ENCODE peak calls at places on chromosomes 3 and 15, in four cellular contexts. T is AG09319, D is GM12865, X is left lung. F is an unnamed sample.

GRCh38 chr3:111968319-111969059 is 10.3 kb upstream of the ABHD10 start:
- DNase-seq in T (no peak), D (no peak), X (no peak), F (no peak)

GRCh38 chr3:184559336-184559735 is 2.2 kb upstream of the EPHB3 start:
- DNase-seq in D (no peak), T (no peak), X (peak), F (no peak)

GRCh38 chr3:17021614-17022013 is 136.9 kb downstream of the PLCL2 start:
- DNase-seq in D (no peak), T (no peak), X (no peak), F (no peak)

GRCh38 chr3:122514123-122515019 is at the start of gene KPNA1:
- DNase-seq in T (peak), X (peak), D (peak), F (peak)

GRCh38 chr3:50121416-50122032 is 32.8 kb downstream of the RBM5 start:
- DNase-seq in D (peak), T (peak), X (peak), F (peak)

GRCh38 chr3:12629560-12629959 is 34.4 kb downstream of the RAF1 start:
- DNase-seq in D (no peak), X (no peak), T (peak), F (no peak)

GRCh38 chr3:161914703-161915102 is 418.1 kb downstream of the OTOL1 start:
- DNase-seq in D (peak), X (no peak), T (peak), F (peak)

GRCh38 chr3:41853495-41853894 is 108.4 kb downstream of the ULK4 start:
- DNase-seq in D (peak), T (no peak), X (no peak), F (no peak)

GRCh38 chr15:100934166-100934565 is 15.0 kb downstream of the LRRK1 start:
- DNase-seq in D (no peak), X (no peak), T (no peak), F (no peak)

GRCh38 chr15:91950631-91951384 is 97.3 kb downstream of the SLCO3A1 start:
- DNase-seq in T (no peak), X (no peak), D (no peak), F (no peak)
- TF ChIP-seq CTCF in T (no peak), X (no peak), D (no peak), F (no peak)

GRCh38 chr15:32030795-32031194 is 480 bp downstream of the CHRNA7 start:
- DNase-seq in X (no peak), D (no peak), T (no peak), F (no peak)

GRCh38 chr15:32029409-32029861 is 880 bp upstream of the CHRNA7 start:
- DNase-seq in X (no peak), D (peak), T (no peak), F (peak)

GRCh38 chr15:32028921-32029320 is 1.4 kb upstream of the CHRNA7 start:
- DNase-seq in X (no peak), D (no peak), T (no peak), F (no peak)

GRCh38 chr15:32033186-32033890 is 3.0 kb downstream of the CHRNA7 start:
- DNase-seq in D (no peak), T (no peak), X (no peak), F (no peak)

DNA sequence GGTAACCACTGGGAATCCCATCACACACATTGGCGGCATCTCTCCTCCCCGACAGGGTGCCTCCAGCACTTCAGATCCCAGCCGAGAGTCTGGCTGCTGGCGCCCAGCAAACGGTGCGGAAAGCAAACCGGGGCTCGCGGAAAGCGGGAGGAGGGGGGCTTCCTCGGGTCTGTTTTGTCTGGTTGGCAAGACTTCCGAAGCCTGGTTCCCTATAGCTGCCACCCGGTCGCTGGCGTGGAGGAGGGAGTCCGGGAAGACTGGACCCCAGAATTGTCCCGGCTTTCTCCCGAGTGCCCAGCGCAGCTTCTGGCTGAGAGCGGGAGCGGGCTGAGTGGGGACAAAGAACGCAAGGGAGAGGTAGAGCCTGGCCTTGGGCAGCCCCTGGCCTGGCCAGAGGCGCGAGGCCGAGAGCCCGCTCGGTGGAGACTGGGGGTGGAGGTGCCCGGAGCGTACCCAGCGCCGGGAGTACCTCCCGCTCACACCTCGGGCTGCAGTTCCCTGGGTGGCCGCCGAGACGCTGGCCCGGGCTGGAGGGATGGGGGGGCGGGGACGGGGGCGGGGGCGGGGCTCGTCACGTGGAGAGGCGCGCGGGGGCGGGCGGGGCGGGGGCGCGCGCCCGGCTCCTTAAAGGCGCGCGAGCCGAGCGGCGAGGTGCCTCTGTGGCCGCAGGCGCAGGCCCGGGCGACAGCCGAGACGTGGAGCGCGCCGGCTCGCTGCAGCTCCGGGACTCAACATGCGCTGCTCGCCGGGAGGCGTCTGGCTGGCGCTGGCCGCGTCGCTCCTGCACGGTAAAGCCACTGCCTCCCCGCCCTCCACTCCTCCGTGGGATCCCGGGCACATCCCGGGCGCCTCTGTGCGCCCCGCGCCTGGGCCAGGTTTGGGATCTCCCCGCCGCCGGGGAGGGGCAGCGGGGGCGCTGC is at the start of gene CHRNA7:
- DNase-seq in D (peak), T (no peak), X (peak), F (peak)
- TF ChIP-seq CTCF in D (peak), T (no peak), X (peak), F (peak)

GRCh38 chr15:89359471-89360293 is 25.1 kb upstream of the POLG start:
- DNase-seq in X (no peak), T (no peak), D (no peak), F (no peak)

GRCh38 chr15:89360294-89360971 is 25.8 kb upstream of the POLG start:
- DNase-seq in T (no peak), D (no peak), X (no peak), F (no peak)

GRCh38 chr15:89358755-89359439 is 24.3 kb upstream of the POLG start:
- DNase-seq in T (peak), X (peak), D (peak), F (peak)

GRCh38 chr15:89356634-89357298 is 22.1 kb upstream of the POLG start:
- DNase-seq in T (no peak), X (no peak), D (no peak), F (no peak)

GRCh38 chr15:89358435-89358754 is 23.8 kb upstream of the POLG start:
- DNase-seq in D (no peak), X (no peak), T (no peak), F (no peak)
- TF ChIP-seq CTCF in D (no peak), X (no peak), T (no peak), F (no peak)

DNA sequence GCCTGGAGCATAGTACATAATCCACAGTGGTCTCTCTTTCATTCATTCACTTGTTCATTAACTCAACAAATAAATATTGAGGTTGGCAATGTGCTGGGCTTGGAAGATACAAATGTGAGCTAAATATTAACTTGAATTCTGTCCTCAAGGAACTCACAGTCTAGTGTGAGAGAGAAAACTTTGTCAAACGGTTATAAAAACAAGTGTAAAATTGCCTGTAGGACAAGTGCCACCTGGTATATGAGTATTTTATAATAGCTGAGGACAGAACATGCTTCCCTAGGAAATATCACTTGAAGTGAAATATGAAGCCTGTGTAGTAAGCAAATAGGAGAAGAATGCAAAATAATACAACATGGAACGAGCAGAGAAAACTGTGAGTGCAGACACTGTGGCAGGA is 173.1 kb upstream of the CMC1 start:
- DNase-seq in T (no peak), D (no peak), X (no peak), F (no peak)
- TF ChIP-seq CTCF in T (no peak), D (no peak), X (no peak), F (no peak)

DNA sequence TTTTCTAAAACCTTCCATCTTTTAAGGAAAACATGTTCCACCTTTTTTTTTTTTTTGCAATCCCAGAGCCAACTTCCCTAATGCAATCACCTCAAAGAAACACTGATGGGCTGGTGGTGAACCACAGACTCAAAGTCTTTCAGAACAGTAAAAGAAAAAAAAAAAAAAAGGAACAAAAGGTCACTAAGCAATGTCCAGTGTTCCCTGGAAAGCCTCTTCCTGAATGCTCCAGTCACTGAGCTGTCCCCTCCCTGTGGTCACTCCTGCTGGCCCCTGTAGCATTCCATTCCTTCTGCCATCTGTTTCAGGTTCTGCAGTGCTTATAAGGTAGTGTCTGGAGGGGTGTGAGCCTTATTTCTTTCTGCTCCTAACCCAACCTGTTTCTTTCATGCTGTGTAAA is 53.3 kb downstream of the AAGAB start:
- DNase-seq in T (no peak), D (no peak), X (no peak), F (no peak)
- TF ChIP-seq CTCF in T (no peak), D (no peak), X (no peak), F (no peak)

DNA sequence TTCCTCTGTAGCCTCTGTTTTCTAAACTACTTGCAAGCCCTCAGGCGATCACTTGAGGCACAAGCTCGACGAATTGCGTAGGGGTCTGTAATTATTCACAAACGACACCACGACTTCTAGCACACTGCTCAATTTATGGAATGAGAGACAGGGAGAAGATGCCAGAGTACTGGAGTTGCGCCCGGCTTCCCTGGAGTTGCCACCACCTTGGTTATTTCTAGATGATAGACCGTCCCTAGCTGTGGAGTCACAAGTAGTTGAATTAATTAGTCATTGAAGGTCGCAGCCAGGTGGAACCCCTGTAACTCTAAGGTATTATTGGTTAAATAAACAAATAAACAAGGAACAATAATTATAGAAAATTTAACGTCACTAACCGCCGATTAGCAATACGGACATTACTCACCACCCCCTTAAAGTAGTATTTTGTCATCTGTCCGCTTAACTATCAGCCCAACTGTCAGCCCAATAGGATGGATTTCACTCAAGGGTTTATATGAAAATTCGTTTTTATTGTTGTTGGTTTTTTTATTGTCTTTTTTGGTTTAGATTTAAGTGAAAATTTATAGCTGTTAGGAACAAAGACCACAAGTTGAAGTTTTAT is 875 bp upstream of the AZI2 start:
- DNase-seq in D (no peak), X (peak), T (no peak), F (no peak)
- TF ChIP-seq CTCF in D (no peak), X (no peak), T (no peak), F (no peak)

DNA sequence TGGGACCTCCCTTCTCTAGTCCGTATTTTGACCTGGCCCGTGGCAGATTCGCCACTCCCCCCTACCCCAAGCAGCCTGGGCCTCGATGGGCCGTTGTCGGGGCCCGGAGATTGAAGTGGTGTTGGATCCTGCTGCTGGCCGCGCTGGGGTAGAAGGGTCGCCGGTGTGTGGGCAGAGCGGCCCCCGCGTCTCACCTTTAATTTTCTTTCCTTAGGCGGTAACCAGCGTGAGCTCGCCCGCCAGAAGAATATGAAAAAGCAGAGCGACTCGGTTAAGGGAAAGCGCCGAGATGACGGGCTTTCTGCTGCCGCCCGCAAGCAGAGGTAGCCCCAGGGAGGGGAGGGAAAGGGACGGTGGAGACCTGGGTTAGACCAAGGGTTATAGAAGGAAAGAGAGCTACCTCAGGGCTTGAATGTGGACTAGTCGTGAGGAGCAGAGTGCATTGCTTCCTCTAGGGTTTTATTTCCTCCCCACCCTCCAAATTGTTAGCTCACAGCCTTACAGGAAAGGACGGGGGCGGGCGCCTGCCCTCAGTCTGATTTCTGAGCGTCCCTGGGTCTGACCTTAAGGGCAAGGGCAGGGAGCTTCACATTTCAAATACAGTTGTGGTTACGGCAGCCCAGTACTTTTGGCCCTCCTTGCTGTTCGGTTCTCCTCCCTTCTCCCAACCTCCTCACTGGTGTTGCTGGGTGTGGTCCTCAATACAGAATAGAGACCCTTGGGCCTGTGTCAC is 807 bp downstream of the SERF2 start:
- DNase-seq in X (no peak), T (no peak), D (peak), F (no peak)
- TF ChIP-seq CTCF in X (no peak), T (peak), D (no peak), F (no peak)

GRCh38 chr3:14915636-14916222 is 31.7 kb upstream of the NR2C2 start:
- DNase-seq in D (no peak), X (no peak), T (no peak), F (no peak)

GRCh38 chr3:14913071-14913925 is 34.1 kb upstream of the NR2C2 start:
- DNase-seq in T (no peak), D (no peak), X (no peak), F (no peak)

GRCh38 chr3:14914777-14915113 is 32.6 kb upstream of the NR2C2 start:
- DNase-seq in X (no peak), T (no peak), D (no peak), F (no peak)

GRCh38 chr3:14911651-14912050 is 35.7 kb upstream of the NR2C2 start:
- DNase-seq in X (no peak), T (no peak), D (no peak), F (no peak)

GRCh38 chr3:14913926-14914776 is 33.2 kb upstream of the NR2C2 start:
- DNase-seq in D (no peak), X (no peak), T (no peak), F (no peak)
- TF ChIP-seq CTCF in D (no peak), X (no peak), T (no peak), F (peak)

GRCh38 chr3:31091748-31092147 is 197.3 kb upstream of the GADL1 start:
- DNase-seq in T (no peak), D (no peak), X (no peak), F (no peak)
- TF ChIP-seq CTCF in T (no peak), D (no peak), X (no peak), F (no peak)

DNA sequence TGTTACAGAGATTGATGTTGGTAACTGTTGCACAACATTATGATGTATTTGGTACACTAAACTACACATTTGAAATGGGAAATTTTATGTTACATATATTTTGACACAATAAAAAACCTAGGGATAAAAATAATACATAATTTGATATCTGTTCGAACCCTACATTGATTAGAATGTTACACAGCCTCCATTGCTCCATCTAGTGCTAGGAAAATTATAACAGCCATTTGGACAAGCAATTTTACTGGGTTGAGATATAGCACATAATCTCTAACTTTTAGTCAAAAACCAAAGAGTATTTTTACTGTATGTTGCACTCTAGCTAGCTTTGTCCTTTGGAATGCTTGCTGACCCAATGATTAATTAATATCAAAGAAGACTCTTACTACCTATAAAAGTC is 108.1 kb downstream of the LSAMP start:
- DNase-seq in X (no peak), T (no peak), D (no peak), F (no peak)
- TF ChIP-seq CTCF in X (no peak), T (peak), D (no peak), F (peak)